ENCODE peak calls at places on chromosomes 7 and 10, in five cellular contexts. X is H9, M is neuronal stem cell, D is mesenchymal stem cell, B is H1. F is an unnamed sample.

GRCh38 chr7:5677538-5678294 is 103.7 kb downstream of the RNF216 start:
- DNase-seq in X (peak; percentile 78), M (peak; percentile 54), D (peak; percentile 82), B (peak; percentile 78), F (peak; percentile 70)

GRCh38 chr10:88672041-88672440 is 7.8 kb downstream of the LIPF start:
- DNase-seq in X (no peak), M (peak; percentile 0), D (peak; percentile 44), B (no peak), F (no peak)

GRCh38 chr10:90288403-90288933 is 569.4 kb downstream of the HTR7 start:
- DNase-seq in X (no peak), M (no peak), D (peak; percentile 55), B (no peak), F (no peak)

GRCh38 chr7:128878226-128879105 is 15.8 kb downstream of the ATP6V1F start:
- DNase-seq in X (no peak), M (no peak), D (no peak), B (no peak), F (no peak)

GRCh38 chr10:84308481-84309304 is 19.7 kb upstream of the CCSER2 start:
- DNase-seq in X (no peak), M (no peak), D (peak; percentile 71), B (no peak), F (peak; percentile 11)

GRCh38 chr10:79344502-79345195 is 2.6 kb upstream of the PPIF start:
- DNase-seq in X (no peak), M (no peak), D (no peak), B (no peak), F (peak; percentile 29)

GRCh38 chr10:78185693-78186055 is 152.0 kb downstream of the RPS24 start:
- DNase-seq in X (no peak), M (no peak), D (no peak), B (no peak), F (no peak)

GRCh38 chr7:27346531-27347260 is 104.1 kb downstream of the EVX1 start:
- DNase-seq in X (peak; percentile 36), M (no peak), D (peak; percentile 57), B (no peak), F (peak; percentile 80)

GRCh38 chr7:30996261-30996660 is 32.5 kb downstream of the GHRHR start:
- DNase-seq in X (no peak), M (no peak), D (no peak), B (no peak), F (peak; percentile 94)

GRCh38 chr10:18486444-18486843 is 164.9 kb downstream of the NSUN6 start:
- DNase-seq in X (no peak), M (no peak), D (no peak), B (no peak), F (no peak)

GRCh38 chr7:102254521-102254920 is 32.1 kb upstream of the SH2B2 start:
- DNase-seq in X (no peak), M (no peak), D (no peak), B (no peak), F (no peak)

GRCh38 chr10:44385726-44386438 is 985 bp upstream of the CXCL12 start:
- DNase-seq in X (peak; percentile 46), M (no peak), D (peak; percentile 31), B (peak; percentile 77), F (no peak)

GRCh38 chr7:22597845-22598244 is 97.9 kb upstream of the STEAP1B start:
- DNase-seq in X (no peak), M (no peak), D (peak; percentile 90), B (no peak), F (peak; percentile 29)

GRCh38 chr7:50141854-50142253 is 48.8 kb upstream of the ZPBP start:
- DNase-seq in X (no peak), M (no peak), D (no peak), B (no peak), F (no peak)

GRCh38 chr7:123682690-123683089 is 27.0 kb downstream of the LMOD2 start:
- DNase-seq in X (no peak), M (peak; percentile 17), D (peak; percentile 62), B (no peak), F (peak; percentile 91)

GRCh38 chr10:18875480-18875879 is 173.1 kb upstream of the MALRD1 start:
- DNase-seq in X (no peak), M (no peak), D (no peak), B (no peak), F (no peak)

GRCh38 chr7:32336726-32337125 is 153.5 kb downstream of the LSM5 start:
- DNase-seq in X (no peak), M (no peak), D (no peak), B (no peak), F (no peak)

GRCh38 chr10:124738441-124738840 is 5.7 kb downstream of the FAM53B start:
- DNase-seq in X (no peak), M (no peak), D (no peak), B (peak; percentile 22), F (no peak)
- H3K4me1 ChIP-seq in X (peaks cover 18% of the 10 kb centered on the region), M (peaks cover 50% of the 10 kb centered on the region), D (peaks cover 25% of the 10 kb centered on the region), B (peaks cover 29% of the 10 kb centered on the region), F (peaks cover 14% of the 10 kb centered on the region)

GRCh38 chr10:61662794-61663259 is at the start of gene CABCOCO1:
- DNase-seq in X (peak; percentile 84), M (peak; percentile 69), D (peak; percentile 83), B (peak; percentile 86), F (peak; percentile 27)
- H3K4me2 ChIP-seq in X (peak within 1 kb of the TSS; percentile 11), M (peak within 1 kb of the TSS; percentile 71), D (peak within 1 kb of the TSS; percentile 85), B (peak within 1 kb of the TSS; percentile 76), F (peak within 1 kb of the TSS; percentile 97)

GRCh38 chr10:123595661-123596060 is 70.5 kb upstream of the GPR26 start:
- DNase-seq in X (no peak), M (no peak), D (no peak), B (no peak), F (no peak)
- H2BK12ac ChIP-seq in X (no peak overlapping the region), M (no peak overlapping the region), D (no peak overlapping the region), B (no peak overlapping the region), F (no peak overlapping the region)

GRCh38 chr10:86765548-86765947 is 9.1 kb downstream of the BMPR1A start:
- DNase-seq in X (no peak), M (no peak), D (no peak), B (no peak), F (no peak)

GRCh38 chr10:86758231-86759072 is 2.0 kb downstream of the BMPR1A start:
- DNase-seq in X (no peak), M (no peak), D (peak; percentile 51), B (no peak), F (no peak)

GRCh38 chr10:86759073-86759672 is 2.8 kb downstream of the BMPR1A start:
- DNase-seq in X (no peak), M (no peak), D (peak; percentile 48), B (no peak), F (no peak)

GRCh38 chr10:86768431-86768830 is 12.0 kb downstream of the BMPR1A start:
- DNase-seq in X (no peak), M (no peak), D (no peak), B (no peak), F (no peak)

GRCh38 chr10:86763404-86763803 is 7.0 kb downstream of the BMPR1A start:
- DNase-seq in X (no peak), M (no peak), D (no peak), B (no peak), F (no peak)
- H3K4me1 ChIP-seq in X (peaks cover 11% of the 10 kb centered on the region), M (peaks cover 2% of the 10 kb centered on the region), D (peaks cover 5% of the 10 kb centered on the region), B (peaks cover 15% of the 10 kb centered on the region), F (peaks cover 5% of the 10 kb centered on the region)